ENCODE peak calls at places on chromosomes 16 and 17, in ten cellular contexts. M is psoas muscle; F is thoracic aorta; Z is body of pancreas; S is lung; U is CD8-positive, alpha-beta T cell; H is tibial artery; N is PC-9; O is Panc1; I is gastrocnemius medialis. K is an unnamed sample.
A peak's percentile ranks its signal among the peaks of the same experiment; 100 is the strongest.

GRCh38 chr17:3447625-3448024 is 14.0 kb upstream of the OR1E2 start:
- DNase-seq in M (no peak), F (no peak), Z (no peak), S (no peak), U (no peak), H (no peak), N (no peak), O (no peak), I (no peak), K (no peak)

GRCh38 chr16:6926762-6927161 is 405.9 kb upstream of the RBFOX1 start:
- DNase-seq in M (no peak), F (no peak), Z (no peak), S (no peak), U (no peak), H (no peak), N (no peak), O (no peak), I (no peak), K (no peak)

GRCh38 chr16:79326549-79326948 is 274.0 kb downstream of the MAF start:
- DNase-seq in M (no peak), F (no peak), Z (no peak), S (no peak), U (no peak), H (no peak), N (no peak), O (no peak), I (no peak), K (no peak)

GRCh38 chr17:28466521-28467048 is 6.9 kb upstream of the SLC13A2 start:
- DNase-seq in M (no peak), F (no peak), Z (no peak), S (no peak), U (no peak), H (peak; percentile 25), N (no peak), O (no peak), I (no peak), K (no peak)

GRCh38 chr17:42670199-42670924 is 6.4 kb downstream of the PLEKHH3 start:
- DNase-seq in M (no peak), F (no peak), Z (no peak), S (no peak), U (peak; percentile 58), H (no peak), N (no peak), O (no peak), I (no peak), K (no peak)

GRCh38 chr16:88539652-88540345 is 30.4 kb upstream of the ZC3H18 start:
- DNase-seq in M (no peak), F (no peak), Z (no peak), S (no peak), U (no peak), H (no peak), N (no peak), O (no peak), I (no peak), K (no peak)

GRCh38 chr17:1110844-1111598 is 68.8 kb downstream of the ABR start:
- DNase-seq in M (peak; percentile 76), F (peak; percentile 92), Z (peak; percentile 41), S (peak; percentile 82), U (no peak), H (peak; percentile 97), N (peak; percentile 88), O (peak; percentile 70), I (no peak), K (peak; percentile 85)

GRCh38 chr17:37292429-37293139 is 83.2 kb upstream of the C17orf78 start:
- DNase-seq in M (no peak), F (no peak), Z (peak; percentile 50), S (no peak), U (no peak), H (no peak), N (no peak), O (no peak), I (no peak), K (no peak)

GRCh38 chr17:37024181-37024637 is 75.5 kb downstream of the AATF start:
- DNase-seq in M (no peak), F (no peak), Z (no peak), S (no peak), U (no peak), H (no peak), N (no peak), O (no peak), I (no peak), K (no peak)

GRCh38 chr16:31194898-31195297 is 7.7 kb downstream of the PYCARD start:
- DNase-seq in M (no peak), F (no peak), Z (no peak), S (no peak), U (no peak), H (no peak), N (no peak), O (no peak), I (no peak), K (no peak)

GRCh38 chr16:17084134-17084533 is 386.6 kb downstream of the XYLT1 start:
- DNase-seq in M (no peak), F (no peak), Z (no peak), S (no peak), U (no peak), H (no peak), N (no peak), O (no peak), I (no peak), K (no peak)

DNA sequence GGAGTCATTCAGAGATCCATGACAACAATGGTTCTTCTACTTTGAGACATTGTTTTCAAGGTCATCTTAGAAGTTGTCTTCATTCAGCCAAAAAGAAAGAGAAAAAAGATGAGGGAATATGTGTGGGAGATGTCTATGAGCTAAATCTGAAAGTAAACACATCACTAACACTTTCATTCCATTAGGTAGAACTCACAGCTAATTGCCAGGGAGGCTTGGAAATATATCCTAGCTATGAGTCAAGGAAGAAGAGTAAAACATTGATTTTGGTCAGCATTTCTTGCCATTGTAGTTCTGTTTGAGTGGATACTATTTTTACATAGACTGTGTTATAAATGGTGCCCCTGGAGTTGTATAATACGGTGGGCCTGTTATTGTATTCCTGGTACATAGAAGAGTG is 316.4 kb upstream of the MYOCD start:
- DNase-seq in M (no peak), F (no peak), Z (no peak), S (no peak), U (no peak), H (no peak), N (no peak), O (no peak), I (no peak), K (no peak)
- H3K4me1 ChIP-seq in M (no peaks in the 10 kb centered on the region), F (no peaks in the 10 kb centered on the region), Z (no peaks in the 10 kb centered on the region), S (no peaks in the 10 kb centered on the region), U (no peaks in the 10 kb centered on the region), H (peaks cover 4% of the 10 kb centered on the region), N (no peaks in the 10 kb centered on the region), O (no peaks in the 10 kb centered on the region), I (no peaks in the 10 kb centered on the region), K (no peaks in the 10 kb centered on the region)

GRCh38 chr17:75614006-75614405 is 19.2 kb upstream of the SMIM5 start:
- DNase-seq in M (no peak), F (no peak), Z (no peak), S (no peak), U (no peak), H (no peak), N (no peak), O (no peak), I (no peak), K (no peak)

GRCh38 chr17:75614556-75615270 is 18.5 kb upstream of the SMIM5 start:
- DNase-seq in M (no peak), F (no peak), Z (no peak), S (no peak), U (no peak), H (no peak), N (no peak), O (no peak), I (no peak), K (no peak)

GRCh38 chr17:75616521-75617122 is 16.6 kb upstream of the SMIM5 start:
- DNase-seq in M (no peak), F (no peak), Z (no peak), S (no peak), U (no peak), H (no peak), N (no peak), O (no peak), I (no peak), K (no peak)

GRCh38 chr17:75617218-75617617 is 16.0 kb upstream of the SMIM5 start:
- DNase-seq in M (no peak), F (no peak), Z (no peak), S (no peak), U (no peak), H (no peak), N (no peak), O (no peak), I (no peak), K (no peak)

DNA sequence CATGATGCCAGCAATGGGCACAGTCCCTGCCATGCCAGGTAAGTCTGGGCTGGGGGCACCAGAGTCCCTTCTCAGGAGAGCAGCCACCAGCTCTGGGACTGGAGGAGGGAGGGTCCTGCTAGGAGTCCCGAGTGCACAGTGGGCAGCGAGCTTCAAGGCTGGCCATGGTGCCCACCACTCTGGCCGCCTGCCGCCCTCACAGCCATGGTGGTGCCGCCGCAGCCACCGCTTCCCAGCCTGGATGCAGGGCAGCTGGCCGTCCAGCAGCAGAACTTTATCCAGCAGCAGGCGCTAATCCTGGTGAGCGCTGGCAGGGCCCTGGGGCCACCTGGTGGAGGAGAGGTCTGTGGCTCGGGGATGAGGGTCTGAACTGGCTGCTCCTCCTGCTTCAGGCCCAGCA is 17.9 kb upstream of the SMIM5 start:
- DNase-seq in M (no peak), F (no peak), Z (no peak), S (no peak), U (no peak), H (no peak), N (no peak), O (no peak), I (no peak), K (no peak)
- TF ChIP-seq CTCF in M (no peak), F (no peak), Z (no peak), S (no peak), U (no peak), H (no peak), N (no peak), O (peak; percentile 64), I (no peak), K (no peak)

GRCh38 chr16:25896412-25896811 is 204.7 kb downstream of the HS3ST4 start:
- DNase-seq in M (no peak), F (no peak), Z (peak; percentile 52), S (no peak), U (no peak), H (no peak), N (no peak), O (no peak), I (no peak), K (no peak)

GRCh38 chr16:25893332-25893731 is 201.6 kb downstream of the HS3ST4 start:
- DNase-seq in M (no peak), F (no peak), Z (no peak), S (no peak), U (no peak), H (no peak), N (no peak), O (no peak), I (no peak), K (no peak)

GRCh38 chr16:25895371-25895770 is 203.6 kb downstream of the HS3ST4 start:
- DNase-seq in M (no peak), F (no peak), Z (no peak), S (no peak), U (no peak), H (no peak), N (no peak), O (no peak), I (no peak), K (no peak)

GRCh38 chr16:25897677-25898076 is 205.9 kb downstream of the HS3ST4 start:
- DNase-seq in M (no peak), F (no peak), Z (no peak), S (no peak), U (no peak), H (no peak), N (no peak), O (no peak), I (no peak), K (no peak)
- H3K27ac ChIP-seq in M (no peak overlapping the region), F (no peak overlapping the region), Z (no peak overlapping the region), S (no peak overlapping the region), U (no peak overlapping the region), H (no peak overlapping the region), N (no peak overlapping the region), O (no peak overlapping the region), I (no peak overlapping the region), K (no peak overlapping the region)

GRCh38 chr16:19755268-19755667 is 37.2 kb downstream of the IQCK start:
- DNase-seq in M (no peak), F (no peak), Z (no peak), S (no peak), U (no peak), H (no peak), N (no peak), O (no peak), I (no peak), K (no peak)
- H3K4me1 ChIP-seq in M (peaks cover 13% of the 10 kb centered on the region), F (peaks cover 31% of the 10 kb centered on the region), Z (peaks cover 31% of the 10 kb centered on the region), S (no peaks in the 10 kb centered on the region), U (no peaks in the 10 kb centered on the region), H (peaks cover 10% of the 10 kb centered on the region), N (peaks cover 50% of the 10 kb centered on the region), O (no peaks in the 10 kb centered on the region), I (peaks cover 20% of the 10 kb centered on the region), K (peaks cover 22% of the 10 kb centered on the region)

K was measured in right atrium auricular region.